ENCODE peak calls at places on chromosomes 13 and 19, in four cellular contexts. One of them, this sample, is unnamed.

GRCh38 chr13:78958019-78958418 is 299.1 kb upstream of the OBI1 start:
- DNase-seq in keratinocyte: no peak
- DNase-seq in PC-9: no peak
- DNase-seq in H9: no peak
- DNase-seq in this sample: no peak

GRCh38 chr13:97273341-97273831 is 51.3 kb downstream of the MBNL2 start:
- DNase-seq in PC-9: no peak
- DNase-seq in H9: no peak
- DNase-seq in keratinocyte: peak; percentile 94
- DNase-seq in this sample: no peak

GRCh38 chr19:11422163-11423068 is 3.3 kb upstream of the RGL3 start:
- DNase-seq in H9: peak; percentile 99
- DNase-seq in PC-9: peak; percentile 98
- DNase-seq in keratinocyte: peak; percentile 91
- DNase-seq in this sample: peak; percentile 17

GRCh38 chr13:70188567-70188966 is 80.3 kb upstream of the KLHL1 start:
- DNase-seq in H9: no peak
- DNase-seq in keratinocyte: no peak
- DNase-seq in PC-9: no peak
- DNase-seq in this sample: no peak

GRCh38 chr13:51417716-51418115 is 35.1 kb downstream of the INTS6 start:
- DNase-seq in keratinocyte: no peak
- DNase-seq in H9: no peak
- DNase-seq in PC-9: no peak
- DNase-seq in this sample: no peak

GRCh38 chr13:97224544-97225324 is 2.6 kb downstream of the MBNL2 start:
- DNase-seq in keratinocyte: no peak
- DNase-seq in PC-9: peak; percentile 53
- DNase-seq in H9: no peak
- DNase-seq in this sample: no peak

GRCh38 chr13:73715114-73715909 is 418.9 kb downstream of the KLF12 start:
- DNase-seq in PC-9: peak; percentile 7
- DNase-seq in H9: no peak
- DNase-seq in keratinocyte: no peak
- DNase-seq in this sample: no peak

GRCh38 chr13:103799028-103799427 is 732.8 kb upstream of the SLC10A2 start:
- DNase-seq in H9: no peak
- DNase-seq in PC-9: no peak
- DNase-seq in keratinocyte: no peak
- DNase-seq in this sample: no peak

GRCh38 chr13:51562011-51562671 is 22.1 kb upstream of the WDFY2 start:
- DNase-seq in H9: no peak
- DNase-seq in keratinocyte: no peak
- DNase-seq in PC-9: no peak
- DNase-seq in this sample: no peak

GRCh38 chr19:17834350-17835181 is 13.2 kb downstream of the JAK3 start:
- DNase-seq in keratinocyte: no peak
- DNase-seq in PC-9: no peak
- DNase-seq in H9: peak; percentile 54
- DNase-seq in this sample: no peak

GRCh38 chr13:99655351-99656091 is 154.2 kb downstream of the TM9SF2 start:
- DNase-seq in H9: no peak
- DNase-seq in keratinocyte: peak; percentile 68
- DNase-seq in PC-9: no peak
- DNase-seq in this sample: no peak

GRCh38 chr19:47309038-47309437 is 623 bp upstream of the C5AR1 start:
- DNase-seq in H9: no peak
- DNase-seq in PC-9: no peak
- DNase-seq in keratinocyte: no peak
- DNase-seq in this sample: no peak

GRCh38 chr13:23380534-23380933 is 53.0 kb downstream of the SACS start:
- DNase-seq in keratinocyte: no peak
- DNase-seq in H9: no peak
- DNase-seq in PC-9: no peak
- DNase-seq in this sample: no peak

GRCh38 chr13:24911135-24911524 is 147.2 kb downstream of the RNF17 start:
- DNase-seq in H9: no peak
- DNase-seq in PC-9: peak; percentile 41
- DNase-seq in keratinocyte: no peak
- DNase-seq in this sample: no peak

GRCh38 chr19:54168174-54168917 is 4.6 kb downstream of the TMC4 start:
- DNase-seq in PC-9: peak; percentile 91
- DNase-seq in H9: peak; percentile 95
- DNase-seq in keratinocyte: no peak
- DNase-seq in this sample: peak; percentile 86

GRCh38 chr13:82614086-82614485 is 1268.2 kb downstream of the SLITRK1 start:
- DNase-seq in PC-9: no peak
- DNase-seq in keratinocyte: no peak
- DNase-seq in H9: no peak
- DNase-seq in this sample: no peak

GRCh38 chr13:40115456-40115855 is 460.0 kb downstream of the COG6 start:
- DNase-seq in PC-9: no peak
- DNase-seq in keratinocyte: no peak
- DNase-seq in H9: no peak
- DNase-seq in this sample: no peak
- H2AFZ ChIP-seq in PC-9: no peak overlapping the region
- H2AFZ ChIP-seq in keratinocyte: no peak overlapping the region
- H2AFZ ChIP-seq in H9: no peak overlapping the region
- H2AFZ ChIP-seq in this sample: peak overlapping the region; percentile 75

GRCh38 chr19:41226874-41227390 is 7.9 kb downstream of the AXL start:
- DNase-seq in H9: no peak
- DNase-seq in keratinocyte: no peak
- DNase-seq in PC-9: no peak
- DNase-seq in this sample: no peak
- H3K27ac ChIP-seq in H9: no peak overlapping the region
- H3K27ac ChIP-seq in keratinocyte: peak overlapping the region; percentile 96
- H3K27ac ChIP-seq in PC-9: peak overlapping the region; percentile 78
- H3K27ac ChIP-seq in this sample: no peak overlapping the region

GRCh38 chr19:19461306-19461670 is 54.1 kb downstream of the TSSK6 start:
- DNase-seq in keratinocyte: no peak
- DNase-seq in PC-9: no peak
- DNase-seq in H9: no peak
- DNase-seq in this sample: no peak

GRCh38 chr19:19460761-19461265 is 54.5 kb downstream of the TSSK6 start:
- DNase-seq in PC-9: no peak
- DNase-seq in keratinocyte: no peak
- DNase-seq in H9: peak; percentile 59
- DNase-seq in this sample: no peak

GRCh38 chr19:19460258-19460731 is 54.8 kb downstream of the GATAD2A start:
- DNase-seq in H9: no peak
- DNase-seq in PC-9: no peak
- DNase-seq in keratinocyte: no peak
- DNase-seq in this sample: no peak

GRCh38 chr19:19459099-19459498 is 53.6 kb downstream of the GATAD2A start:
- DNase-seq in H9: no peak
- DNase-seq in PC-9: no peak
- DNase-seq in keratinocyte: no peak
- DNase-seq in this sample: no peak

DNA sequence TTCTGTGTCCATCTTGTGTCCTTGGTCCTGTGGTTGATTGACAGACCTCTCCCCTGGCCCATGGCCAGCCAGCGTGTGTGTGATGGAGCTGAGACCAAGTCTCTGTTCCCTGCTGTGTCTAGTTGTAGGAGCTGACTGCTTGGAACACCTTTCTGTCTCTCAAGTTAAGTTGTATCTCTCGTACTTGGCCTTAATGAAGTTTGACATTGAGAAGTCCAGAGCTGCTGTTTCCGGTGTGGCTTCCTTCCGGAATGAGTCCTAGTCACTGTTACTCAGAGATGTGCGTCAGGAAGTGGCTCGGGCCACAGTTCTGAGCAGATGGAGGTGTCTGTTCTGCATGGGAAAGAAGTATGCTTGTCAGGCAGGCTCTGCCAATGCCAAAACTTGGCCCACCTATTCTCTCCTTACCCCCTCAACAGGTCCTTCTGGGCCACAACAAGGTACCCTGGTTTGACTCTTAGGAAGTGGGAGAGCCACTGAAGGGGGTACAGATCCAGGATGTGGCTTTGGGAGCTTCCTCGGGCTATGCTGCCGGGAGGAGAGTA is 54.3 kb downstream of the GATAD2A start:
- DNase-seq in PC-9: no peak
- DNase-seq in H9: no peak
- DNase-seq in keratinocyte: no peak
- DNase-seq in this sample: no peak
- H3K4me1 ChIP-seq in PC-9: no peaks in the 10 kb centered on the region
- H3K4me1 ChIP-seq in H9: peaks cover 20% of the 10 kb centered on the region
- H3K4me1 ChIP-seq in keratinocyte: peaks cover 62% of the 10 kb centered on the region
- H3K4me1 ChIP-seq in this sample: peaks cover 54% of the 10 kb centered on the region

DNA sequence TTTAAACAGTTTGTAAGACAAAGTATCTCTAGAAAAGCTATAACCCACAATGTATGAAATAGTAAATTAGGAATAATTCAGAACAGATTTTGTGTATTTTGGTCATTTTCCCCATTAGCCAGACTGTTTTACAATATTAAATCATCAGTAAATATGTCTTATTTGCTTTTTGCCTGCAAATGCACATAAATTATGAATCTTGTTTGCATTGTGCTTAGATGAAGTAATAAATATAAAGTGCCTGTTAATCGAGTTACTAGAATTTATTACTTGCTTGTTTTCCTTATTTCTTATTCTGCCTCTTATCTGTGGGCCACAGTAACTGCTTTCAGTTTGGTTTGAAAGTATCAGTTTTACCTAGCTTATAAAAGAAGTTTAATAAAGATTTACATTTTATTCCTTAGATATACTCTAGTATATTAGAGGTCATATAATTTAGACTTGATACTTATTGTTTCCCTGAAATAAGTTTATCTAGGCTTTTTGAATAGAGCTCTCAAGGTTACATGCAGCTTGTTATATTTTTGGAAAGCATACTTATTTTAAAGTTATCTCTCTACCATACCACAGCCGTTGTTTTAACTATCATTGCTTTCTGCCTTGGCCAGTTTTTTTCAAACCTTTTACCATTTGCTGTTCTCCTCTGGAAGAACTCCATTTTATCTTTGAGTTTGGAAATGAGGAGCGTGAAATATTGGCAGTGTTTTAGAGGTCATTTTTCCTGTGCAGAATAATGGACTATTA is 238.0 kb downstream of the NBEA start:
- DNase-seq in PC-9: no peak
- DNase-seq in H9: no peak
- DNase-seq in keratinocyte: no peak
- DNase-seq in this sample: no peak
- H2AFZ ChIP-seq in PC-9: no peak overlapping the region
- H2AFZ ChIP-seq in H9: no peak overlapping the region
- H2AFZ ChIP-seq in keratinocyte: no peak overlapping the region
- H2AFZ ChIP-seq in this sample: no peak overlapping the region

GRCh38 chr19:4081441-4082129 is 14.9 kb upstream of the ZBTB7A start:
- DNase-seq in PC-9: no peak
- DNase-seq in H9: no peak
- DNase-seq in keratinocyte: no peak
- DNase-seq in this sample: no peak

GRCh38 chr19:4077011-4077382 is 10.3 kb upstream of the ZBTB7A start:
- DNase-seq in H9: no peak
- DNase-seq in keratinocyte: no peak
- DNase-seq in PC-9: no peak
- DNase-seq in this sample: no peak

GRCh38 chr19:4075373-4075772 is 8.7 kb upstream of the ZBTB7A start:
- DNase-seq in PC-9: no peak
- DNase-seq in H9: no peak
- DNase-seq in keratinocyte: no peak
- DNase-seq in this sample: no peak

GRCh38 chr19:4080473-4080872 is 13.8 kb upstream of the ZBTB7A start:
- DNase-seq in H9: no peak
- DNase-seq in PC-9: no peak
- DNase-seq in keratinocyte: no peak
- DNase-seq in this sample: no peak

DNA sequence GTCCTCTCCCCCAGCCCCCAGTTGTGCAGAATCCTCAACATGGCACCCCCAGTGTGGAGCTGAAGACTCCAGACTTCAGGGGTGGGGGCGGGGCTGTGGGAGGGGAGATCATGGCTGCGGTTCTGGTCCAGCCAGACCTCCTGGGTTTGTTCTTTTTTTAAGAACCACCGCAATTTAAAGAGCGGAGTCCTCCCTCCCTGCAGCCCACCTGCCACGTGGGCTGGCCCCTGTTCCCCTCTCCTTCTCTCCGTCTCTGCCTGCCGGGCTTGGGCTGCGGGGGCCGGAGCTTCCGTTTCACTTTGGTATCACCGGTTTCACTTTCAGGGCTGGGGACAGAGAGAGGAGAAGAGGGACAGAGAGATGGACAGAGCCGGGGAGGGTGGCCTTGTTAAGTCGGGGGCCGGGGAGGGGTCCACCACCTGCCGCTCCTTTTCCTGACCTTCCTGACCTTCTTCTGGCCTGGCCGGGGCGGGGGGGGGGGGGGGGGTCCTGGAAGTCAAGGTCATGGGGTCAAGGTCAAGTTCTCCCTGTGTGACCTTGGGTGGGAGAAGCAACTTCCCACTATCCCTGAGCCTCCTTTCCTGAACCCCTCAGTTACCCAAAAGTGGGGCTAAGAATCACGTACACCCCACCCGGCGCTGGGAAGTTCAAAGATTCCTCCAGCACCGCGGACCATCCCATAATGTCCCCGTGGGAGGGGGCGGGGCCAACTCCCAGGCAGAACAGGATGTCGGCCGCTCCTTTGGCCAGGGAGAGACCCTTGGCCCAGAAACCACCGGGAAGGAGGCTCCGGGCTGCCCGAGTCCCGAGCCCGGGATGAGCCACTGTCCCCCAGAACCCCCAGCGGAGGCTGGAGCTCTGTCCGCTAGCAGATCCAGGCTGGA is 11.3 kb upstream of the ZBTB7A start:
- DNase-seq in PC-9: no peak
- DNase-seq in keratinocyte: no peak
- DNase-seq in H9: no peak
- DNase-seq in this sample: no peak
- H3K27ac ChIP-seq in PC-9: no peak overlapping the region
- H3K27ac ChIP-seq in keratinocyte: no peak overlapping the region
- H3K27ac ChIP-seq in H9: no peak overlapping the region
- H3K27ac ChIP-seq in this sample: no peak overlapping the region